ENCODE peak calls at places on chromosomes 12 and 14, in four cellular contexts. G is gastrocnemius medialis; H is bronchial epithelial cell; E is CD4-positive, CD25-positive, alpha-beta regulatory T cell. C is an unnamed sample.

GRCh38 chr14:35285168-35285990 is 6.8 kb upstream of the PSMA6 start:
- DNase-seq in G (no peak), H (peak), E (no peak), C (peak)

GRCh38 chr12:64428956-64429355 is 23.0 kb upstream of the TBK1 start:
- DNase-seq in G (no peak), H (no peak), E (no peak), C (no peak)

GRCh38 chr12:77325505-77325904 is 260.1 kb upstream of the E2F7 start:
- DNase-seq in G (no peak), H (no peak), E (no peak), C (no peak)

GRCh38 chr12:56874821-56875220 is 59.4 kb downstream of the SDR9C7 start:
- DNase-seq in G (no peak), H (no peak), E (no peak), C (no peak)

GRCh38 chr12:8603858-8604257 is 8.8 kb downstream of the AICDA start:
- DNase-seq in G (no peak), H (no peak), E (no peak), C (peak)

GRCh38 chr12:116196752-116197718 is 80.5 kb downstream of the MED13L start:
- DNase-seq in G (no peak), H (no peak), E (no peak), C (no peak)

GRCh38 chr12:50174971-50175715 is 8.0 kb upstream of the CERS5 start:
- DNase-seq in G (no peak), H (peak), E (peak), C (peak)

GRCh38 chr12:114403690-114404450 is 2.1 kb downstream of the TBX5 start:
- DNase-seq in G (no peak), H (no peak), E (no peak), C (no peak)

GRCh38 chr12:124105546-124105945 is 132.5 kb downstream of the ZNF664 start:
- DNase-seq in G (no peak), H (no peak), E (no peak), C (no peak)

GRCh38 chr14:32259368-32260013 is 56.4 kb upstream of the RNU6-8 start:
- DNase-seq in G (no peak), H (peak), E (no peak), C (peak)

GRCh38 chr12:46071335-46071734 is 81.0 kb upstream of the SCAF11 start:
- DNase-seq in G (no peak), H (peak), E (no peak), C (peak)

GRCh38 chr12:1698638-1699214 is 7.9 kb downstream of the ADIPOR2 start:
- DNase-seq in G (no peak), H (no peak), E (no peak), C (no peak)

GRCh38 chr12:83537428-83538053 is 850.8 kb downstream of the TMTC2 start:
- DNase-seq in G (no peak), H (no peak), E (no peak), C (no peak)

GRCh38 chr12:53208877-53209463 is 1.9 kb upstream of the ITGB7 start:
- DNase-seq in G (no peak), H (no peak), E (no peak), C (no peak)

GRCh38 chr12:117188961-117189724 is 1.1 kb downstream of the FBXO21 start:
- DNase-seq in G (no peak), H (peak), E (no peak), C (peak)

GRCh38 chr12:32365473-32366064 is 33.8 kb upstream of the FGD4 start:
- DNase-seq in G (peak), H (peak), E (peak), C (peak)

GRCh38 chr14:43540948-43541347 is 966.1 kb downstream of the FSCB start:
- DNase-seq in G (no peak), H (no peak), E (no peak), C (no peak)

GRCh38 chr14:93748208-93749080 is 39.8 kb downstream of the PRIMA1 start:
- DNase-seq in G (no peak), H (no peak), E (no peak), C (no peak)

GRCh38 chr12:124921200-124922008 is 7.0 kb upstream of the UBC start:
- DNase-seq in G (peak), H (peak), E (peak), C (peak)

GRCh38 chr12:31922341-31923062 is 36.7 kb upstream of the RESF1 start:
- DNase-seq in G (no peak), H (peak), E (no peak), C (peak)

GRCh38 chr12:85277900-85278597 is 2.0 kb upstream of the ALX1 start:
- DNase-seq in G (no peak), H (no peak), E (no peak), C (no peak)

GRCh38 chr14:92473261-92473946 is 40.2 kb upstream of the RIN3 start:
- DNase-seq in G (peak), H (no peak), E (no peak), C (peak)

GRCh38 chr12:82650627-82651337 is 35.9 kb upstream of the TMTC2 start:
- DNase-seq in G (no peak), H (peak), E (no peak), C (peak)

GRCh38 chr12:3252416-3252815 is 175.2 kb downstream of the TSPAN9 start:
- DNase-seq in G (peak), H (no peak), E (no peak), C (no peak)

GRCh38 chr14:51661504-51661903 is 9.8 kb downstream of the FRMD6 start:
- DNase-seq in G (no peak), H (no peak), E (no peak), C (peak)

GRCh38 chr14:51660720-51661119 is 9.0 kb downstream of the FRMD6 start:
- DNase-seq in G (no peak), H (no peak), E (no peak), C (no peak)

GRCh38 chr14:51657762-51658161 is 6.1 kb downstream of the FRMD6 start:
- DNase-seq in G (no peak), H (peak), E (no peak), C (peak)

GRCh38 chr14:51654549-51654879 is 2.8 kb downstream of the FRMD6 start:
- DNase-seq in G (no peak), H (no peak), E (no peak), C (no peak)

GRCh38 chr14:51658441-51659173 is 6.9 kb downstream of the FRMD6 start:
- DNase-seq in G (no peak), H (no peak), E (no peak), C (no peak)
- H3K4me3 ChIP-seq in G (no peak), H (no peak), E (no peak), C (no peak)

DNA sequence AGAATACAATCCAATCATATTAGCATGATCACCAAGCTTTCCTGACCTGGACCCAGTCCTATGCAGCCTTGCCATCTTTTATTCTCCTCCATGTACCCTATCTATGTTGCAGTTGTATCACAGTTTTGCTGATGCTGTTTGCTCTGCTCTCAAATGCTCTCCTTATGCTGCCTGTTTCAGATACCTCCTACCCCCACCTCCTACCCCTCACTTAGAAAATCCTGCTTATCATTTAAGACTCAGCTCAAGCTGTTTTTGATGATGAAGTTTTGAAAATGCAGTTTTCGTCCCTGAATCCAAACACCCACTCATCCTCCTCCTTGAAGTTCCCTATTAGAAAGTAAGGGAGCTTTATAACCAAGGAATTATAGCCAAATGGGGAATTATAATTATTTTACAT is 457.4 kb upstream of the ATP2B1 start:
- DNase-seq in G (no peak), H (no peak), E (no peak), C (no peak)
- H3K4me3 ChIP-seq in G (no peak), H (no peak), E (no peak), C (no peak)

DNA sequence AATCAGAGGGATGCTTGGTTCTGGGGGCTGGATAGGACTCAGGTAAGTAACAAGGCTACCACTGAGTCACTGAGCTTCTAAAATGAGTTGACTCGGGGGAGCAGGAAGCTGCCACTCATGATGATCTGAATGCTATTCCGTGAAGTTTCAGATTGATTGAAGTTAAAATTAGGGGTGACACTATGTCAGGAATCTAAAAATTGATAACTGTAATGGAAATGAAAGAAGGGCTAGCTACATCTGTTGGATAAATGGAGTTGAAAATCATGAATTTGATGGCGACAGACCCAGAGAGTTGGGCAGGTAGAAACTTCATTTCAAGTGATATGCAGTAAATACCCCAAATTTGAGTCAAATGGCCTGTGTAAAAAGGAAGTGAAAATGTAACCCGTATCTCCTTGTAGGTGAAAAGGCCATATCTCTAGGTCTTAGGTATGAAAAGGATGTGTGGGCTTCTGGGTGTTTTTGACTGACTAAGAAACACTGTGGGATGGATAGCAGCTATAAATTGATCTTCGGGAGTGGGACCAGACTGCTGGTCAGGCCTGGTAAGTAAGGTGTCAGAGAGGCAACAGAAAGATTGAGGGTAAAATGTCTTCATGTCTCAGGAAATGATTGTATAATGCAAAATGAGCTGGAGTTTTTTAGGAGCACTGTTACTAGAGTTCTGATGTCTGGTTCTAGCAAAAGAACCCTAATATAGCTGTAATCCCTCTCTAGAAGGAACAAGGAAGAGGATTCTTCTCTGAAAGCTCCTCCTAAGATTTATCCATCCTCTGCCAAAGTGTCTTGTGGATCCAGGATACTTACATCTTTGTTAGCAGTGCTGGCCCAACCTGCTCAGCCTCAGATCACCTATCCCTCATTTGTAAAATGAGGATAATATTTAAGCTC is 57.3 kb downstream of the DAD1 start:
- DNase-seq in G (no peak), H (no peak), E (no peak), C (no peak)
- H3K4me3 ChIP-seq in G (no peak), H (no peak), E (peak), C (no peak)

DNA sequence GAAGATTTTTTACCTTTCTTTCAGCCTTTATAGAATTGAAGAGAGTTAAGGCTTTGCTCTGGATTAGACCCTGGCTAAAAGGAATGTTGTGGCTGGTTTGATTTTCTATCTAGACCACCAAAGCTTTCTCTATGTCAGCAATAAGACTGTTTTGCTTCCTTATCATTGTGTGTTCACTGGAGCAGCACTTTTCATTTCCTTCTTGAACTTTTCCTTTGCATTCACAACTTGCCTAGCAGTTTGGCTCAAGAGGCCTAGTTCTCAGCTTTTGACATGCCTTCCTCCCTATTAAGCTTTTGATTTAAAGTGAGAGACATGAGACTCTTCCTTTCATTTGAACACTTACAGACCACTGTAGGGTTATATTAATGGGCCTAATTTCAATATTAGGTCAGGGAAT is 64.1 kb upstream of the USP15 start:
- DNase-seq in G (no peak), H (no peak), E (no peak), C (no peak)
- H3K4me3 ChIP-seq in G (no peak), H (no peak), E (no peak), C (no peak)

DNA sequence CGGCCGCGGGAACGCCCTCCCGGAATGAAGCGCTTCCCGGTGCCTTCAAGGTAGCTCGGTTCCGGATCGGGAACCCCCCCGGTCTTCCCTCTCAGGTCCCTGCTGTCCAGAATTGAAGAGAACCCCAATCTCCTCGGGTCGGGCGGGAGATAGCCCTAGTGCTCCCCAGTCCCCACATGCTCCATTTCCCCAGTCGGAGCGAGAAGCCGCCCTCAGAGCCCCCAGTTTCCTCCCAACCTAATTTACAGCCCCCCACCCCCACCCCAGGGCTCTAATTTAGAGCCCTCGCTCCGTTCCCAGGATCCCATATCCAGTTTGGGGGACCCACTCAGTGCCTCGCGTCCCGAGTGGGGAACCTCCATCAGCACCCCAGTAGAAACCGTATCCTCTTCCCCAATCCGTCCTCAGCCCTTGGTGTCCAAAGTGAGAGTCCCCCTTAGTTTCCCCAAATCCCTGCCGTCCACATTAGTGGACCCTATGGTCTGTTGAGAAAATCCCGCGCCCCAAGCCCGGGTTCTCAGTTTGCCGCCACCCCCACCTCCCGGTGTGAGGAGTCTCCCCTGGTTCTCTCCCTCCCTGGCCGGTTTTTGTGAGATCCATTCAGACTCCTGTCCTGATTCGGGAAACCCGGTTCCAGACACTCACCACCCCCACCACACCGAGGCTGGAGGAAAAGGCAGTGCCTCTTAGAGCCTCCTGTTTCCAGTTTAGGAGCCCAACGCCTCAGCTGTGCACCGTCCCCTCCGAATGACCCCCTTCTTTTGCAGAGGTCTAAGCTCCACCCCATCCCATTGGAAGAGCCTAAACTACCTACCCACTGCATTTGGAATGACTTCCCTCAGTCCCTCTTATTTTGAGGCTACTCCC is 745 bp upstream of the MSI1 start:
- DNase-seq in G (no peak), H (no peak), E (no peak), C (no peak)
- H3K4me3 ChIP-seq in G (peak), H (no peak), E (no peak), C (no peak)